ENCODE peak calls at places on chromosomes 2 and 18, in eight cellular contexts. S is AG04450; U is coronary artery; A is AG08396; F is activated T-helper 9 cell treated with anti-CD3 and anti-CD28 coated beads, Interleukin-2, amount 50 U/mL, for 16 hours; O is GM19239; I is NB4; L is iris pigment epithelial cell. P is an unnamed sample.

GRCh38 chr2:191051825-191052778 is 38.1 kb upstream of the STAT1 start:
- DNase-seq in S (no peak), O (no peak), I (peak; percentile 73), U (no peak), F (no peak), L (peak; percentile 68), A (peak; percentile 12), P (peak; percentile 87)

GRCh38 chr2:19540739-19541503 is 182.5 kb upstream of the OSR1 start:
- DNase-seq in S (peak; percentile 74), O (no peak), L (peak; percentile 93), A (peak; percentile 31), F (no peak), U (no peak), I (peak; percentile 20), P (peak; percentile 89)

GRCh38 chr2:9169310-9170107 is 37.1 kb upstream of the ASAP2 start:
- DNase-seq in S (no peak), O (no peak), I (peak; percentile 63), U (no peak), A (no peak), F (no peak), L (no peak), P (no peak)

GRCh38 chr2:238120463-238121298 is 17.8 kb upstream of the KLHL30 start:
- DNase-seq in I (peak; percentile 58), L (no peak), F (no peak), O (no peak), S (no peak), A (no peak), U (no peak), P (peak; percentile 28)

GRCh38 chr18:67525328-67526110 is 9.0 kb upstream of the DSEL start:
- DNase-seq in I (no peak), O (no peak), F (no peak), S (peak; percentile 97), L (peak; percentile 98), A (peak; percentile 79), U (peak; percentile 80), P (peak; percentile 96)

GRCh38 chr2:200624660-200625059 is 38.8 kb downstream of the AOX1 start:
- DNase-seq in S (no peak), O (no peak), A (no peak), F (no peak), I (no peak), U (no peak), L (peak; percentile 95), P (peak; percentile 65)

GRCh38 chr2:141611981-141612380 is 518.8 kb downstream of the LRP1B start:
- DNase-seq in S (peak; percentile 1), L (peak; percentile 64), I (no peak), U (no peak), A (no peak), F (no peak), O (no peak), P (no peak)

GRCh38 chr2:172098650-172099471 is 3.8 kb downstream of the DLX2 start:
- DNase-seq in I (peak; percentile 76), A (peak; percentile 86), L (peak; percentile 65), S (no peak), U (peak; percentile 74), O (no peak), F (no peak), P (peak; percentile 93)

GRCh38 chr2:167776359-167776758 is 471.0 kb downstream of the STK39 start:
- DNase-seq in F (no peak), U (no peak), O (no peak), I (no peak), L (no peak), A (no peak), S (no peak), P (no peak)

GRCh38 chr2:30631051-30631671 is 176.1 kb downstream of the CAPN13 start:
- DNase-seq in S (no peak), U (no peak), A (no peak), O (peak; percentile 20), I (peak; percentile 53), L (peak; percentile 56), F (no peak), P (no peak)

GRCh38 chr2:98874186-98874689 is 61.8 kb downstream of the CRACDL start:
- DNase-seq in I (no peak), F (no peak), A (no peak), L (no peak), O (no peak), S (no peak), U (no peak), P (no peak)

GRCh38 chr2:140893685-140894084 is 1237.1 kb downstream of the LRP1B start:
- DNase-seq in O (no peak), L (peak; percentile 86), A (peak; percentile 3), S (peak; percentile 53), I (no peak), U (no peak), F (no peak), P (peak; percentile 67)

GRCh38 chr18:22538463-22538862 is 120.7 kb upstream of the CTAGE1 start:
- DNase-seq in S (no peak), F (no peak), O (no peak), I (no peak), A (no peak), L (no peak), U (peak; percentile 75), P (no peak)

GRCh38 chr2:144938308-144938709 is 418.4 kb upstream of the ZEB2 start:
- DNase-seq in I (no peak), A (peak; percentile 21), L (peak; percentile 76), U (no peak), S (peak; percentile 49), O (no peak), F (no peak), P (peak; percentile 87)

GRCh38 chr2:178301595-178302324 is 107.4 kb downstream of the OSBPL6 start:
- DNase-seq in O (no peak), S (no peak), A (no peak), I (no peak), F (no peak), L (no peak), U (no peak), P (no peak)

GRCh38 chr18:74631242-74632087 is 33.8 kb downstream of the ZNF407 start:
- DNase-seq in F (no peak), S (peak; percentile 58), A (peak; percentile 59), O (no peak), U (no peak), I (peak; percentile 42), L (peak; percentile 88), P (peak; percentile 41)

GRCh38 chr2:215727507-215728503 is 285.5 kb downstream of the MREG start:
- DNase-seq in S (no peak), L (peak; percentile 91), A (no peak), U (no peak), O (no peak), F (no peak), I (no peak), P (peak; percentile 44)

GRCh38 chr2:134429886-134430285 is 176.0 kb downstream of the MGAT5 start:
- DNase-seq in S (no peak), F (no peak), U (no peak), L (no peak), I (peak; percentile 67), A (no peak), O (no peak), P (no peak)

GRCh38 chr18:28651298-28651697 is 474.4 kb upstream of the CDH2 start:
- DNase-seq in O (no peak), L (no peak), A (no peak), F (no peak), I (no peak), U (no peak), S (no peak), P (no peak)

GRCh38 chr18:44716697-44717163 is 36.0 kb downstream of the SETBP1 start:
- DNase-seq in S (no peak), F (no peak), U (no peak), L (no peak), A (no peak), I (no peak), O (no peak), P (no peak)

GRCh38 chr2:176161817-176162626 is 4.9 kb downstream of the HOXD3 start:
- DNase-seq in A (peak; percentile 66), F (no peak), S (no peak), I (no peak), U (no peak), O (no peak), L (peak; percentile 12), P (peak; percentile 70)

GRCh38 chr2:112304298-112304941 is 29.0 kb downstream of the ZC3H6 start:
- DNase-seq in L (no peak), O (no peak), F (no peak), U (no peak), A (no peak), S (no peak), I (no peak), P (no peak)

GRCh38 chr2:24543252-24543651 is 52.2 kb downstream of the NCOA1 start:
- DNase-seq in O (no peak), L (no peak), F (no peak), A (no peak), I (peak; percentile 21), S (no peak), U (no peak), P (no peak)

GRCh38 chr2:225994748-225995405 is 595.4 kb downstream of the NYAP2 start:
- DNase-seq in S (no peak), I (no peak), U (no peak), A (peak; percentile 12), F (no peak), L (peak; percentile 64), O (no peak), P (no peak)

GRCh38 chr2:171592026-171592555 is 69.8 kb downstream of the CYBRD1 start:
- DNase-seq in O (no peak), A (no peak), U (no peak), I (no peak), S (no peak), L (peak; percentile 9), F (no peak), P (no peak)

GRCh38 chr2:50950996-50951395 is 80.9 kb downstream of the NRXN1 start:
- DNase-seq in U (no peak), S (no peak), I (no peak), O (no peak), L (no peak), A (no peak), F (no peak), P (no peak)

GRCh38 chr2:26172189-26172865 is 561 bp upstream of the GAREM2 start:
- DNase-seq in A (no peak), S (no peak), F (no peak), U (peak; percentile 43), L (no peak), O (no peak), I (no peak), P (peak; percentile 17)

GRCh38 chr18:58222439-58223125 is 178.6 kb downstream of the NEDD4L start:
- DNase-seq in A (no peak), F (no peak), L (no peak), S (no peak), I (no peak), O (no peak), U (no peak), P (peak; percentile 53)

GRCh38 chr2:68452168-68452890 is 14.8 kb downstream of the FBXO48 start:
- DNase-seq in I (peak; percentile 28), L (no peak), S (no peak), O (no peak), F (no peak), U (no peak), A (no peak), P (no peak)

GRCh38 chr18:67242001-67242400 is 274.5 kb downstream of the DSEL start:
- DNase-seq in U (no peak), I (no peak), O (no peak), L (no peak), F (no peak), S (no peak), A (no peak), P (no peak)

P was measured in adipocyte.